ENCODE peak calls at places on chromosomes 4 and X, in five cellular contexts. One of them, this sample, is unnamed.

GRCh38 chrX:45758738-45759397 is 558.2 kb upstream of the DIPK2B start:
- DNase-seq in AG10803: peak
- DNase-seq in WTC11: no peak
- DNase-seq in lower lobe of right lung: no peak
- DNase-seq in NCI-H1092 treated with DMSO at 0.1 percent for 48 hours: no peak
- DNase-seq in this sample: peak

GRCh38 chrX:74232859-74233258 is 71.1 kb upstream of the ZCCHC13 start:
- DNase-seq in AG10803: peak
- DNase-seq in WTC11: no peak
- DNase-seq in lower lobe of right lung: no peak
- DNase-seq in NCI-H1092 treated with DMSO at 0.1 percent for 48 hours: no peak
- DNase-seq in this sample: no peak

GRCh38 chrX:153819398-153820083 is 10.8 kb downstream of the PDZD4 start:
- DNase-seq in AG10803: no peak
- DNase-seq in WTC11: no peak
- DNase-seq in lower lobe of right lung: no peak
- DNase-seq in NCI-H1092 treated with DMSO at 0.1 percent for 48 hours: peak
- DNase-seq in this sample: no peak

GRCh38 chr4:144557404-144557803 is 88.6 kb upstream of the HHIP start:
- DNase-seq in AG10803: no peak
- DNase-seq in WTC11: no peak
- DNase-seq in lower lobe of right lung: no peak
- DNase-seq in NCI-H1092 treated with DMSO at 0.1 percent for 48 hours: no peak
- DNase-seq in this sample: no peak

GRCh38 chr4:48692023-48692422 is 88.1 kb downstream of the FRYL start:
- DNase-seq in AG10803: no peak
- DNase-seq in WTC11: no peak
- DNase-seq in lower lobe of right lung: no peak
- DNase-seq in NCI-H1092 treated with DMSO at 0.1 percent for 48 hours: no peak
- DNase-seq in this sample: no peak

GRCh38 chr4:5137927-5138326 is 86.6 kb downstream of the STK32B start:
- DNase-seq in AG10803: peak
- DNase-seq in WTC11: no peak
- DNase-seq in lower lobe of right lung: no peak
- DNase-seq in NCI-H1092 treated with DMSO at 0.1 percent for 48 hours: no peak
- DNase-seq in this sample: no peak

GRCh38 chrX:13764765-13765164 is 30.2 kb downstream of the OFD1 start:
- DNase-seq in AG10803: no peak
- DNase-seq in WTC11: peak
- DNase-seq in lower lobe of right lung: no peak
- DNase-seq in NCI-H1092 treated with DMSO at 0.1 percent for 48 hours: peak
- DNase-seq in this sample: no peak

GRCh38 chr4:38949416-38950051 is 81.9 kb downstream of the FAM114A1 start:
- DNase-seq in AG10803: peak
- DNase-seq in WTC11: no peak
- DNase-seq in lower lobe of right lung: no peak
- DNase-seq in NCI-H1092 treated with DMSO at 0.1 percent for 48 hours: no peak
- DNase-seq in this sample: no peak

GRCh38 chrX:1614927-1615326 is at the start of gene ASMT:
- DNase-seq in AG10803: no peak
- DNase-seq in WTC11: peak
- DNase-seq in lower lobe of right lung: no peak
- DNase-seq in NCI-H1092 treated with DMSO at 0.1 percent for 48 hours: no peak
- DNase-seq in this sample: no peak

GRCh38 chr4:2364654-2365053 is 53.8 kb downstream of the ZFYVE28 start:
- DNase-seq in AG10803: peak
- DNase-seq in WTC11: no peak
- DNase-seq in lower lobe of right lung: peak
- DNase-seq in NCI-H1092 treated with DMSO at 0.1 percent for 48 hours: no peak
- DNase-seq in this sample: no peak

GRCh38 chr4:42995343-42995944 is 102.9 kb downstream of the GRXCR1 start:
- DNase-seq in AG10803: peak
- DNase-seq in WTC11: no peak
- DNase-seq in lower lobe of right lung: no peak
- DNase-seq in NCI-H1092 treated with DMSO at 0.1 percent for 48 hours: peak
- DNase-seq in this sample: no peak

GRCh38 chrX:108271397-108271787 is 166.8 kb downstream of the COL4A6 start:
- DNase-seq in AG10803: no peak
- DNase-seq in WTC11: no peak
- DNase-seq in lower lobe of right lung: no peak
- DNase-seq in NCI-H1092 treated with DMSO at 0.1 percent for 48 hours: peak
- DNase-seq in this sample: no peak

GRCh38 chr4:151658959-151659593 is 101.7 kb downstream of the GATB start:
- DNase-seq in AG10803: peak
- DNase-seq in WTC11: no peak
- DNase-seq in lower lobe of right lung: no peak
- DNase-seq in NCI-H1092 treated with DMSO at 0.1 percent for 48 hours: no peak
- DNase-seq in this sample: no peak

GRCh38 chrX:67619253-67619652 is 75.4 kb downstream of the AR start:
- DNase-seq in AG10803: peak
- DNase-seq in WTC11: no peak
- DNase-seq in lower lobe of right lung: no peak
- DNase-seq in NCI-H1092 treated with DMSO at 0.1 percent for 48 hours: no peak
- DNase-seq in this sample: no peak

GRCh38 chrX:21529771-21530170 is 128.4 kb downstream of the KLHL34 start:
- DNase-seq in AG10803: no peak
- DNase-seq in WTC11: no peak
- DNase-seq in lower lobe of right lung: no peak
- DNase-seq in NCI-H1092 treated with DMSO at 0.1 percent for 48 hours: no peak
- DNase-seq in this sample: no peak

GRCh38 chrX:141924293-141924692 is 20.6 kb downstream of the MAGEC1 start:
- DNase-seq in AG10803: no peak
- DNase-seq in WTC11: no peak
- DNase-seq in lower lobe of right lung: no peak
- DNase-seq in NCI-H1092 treated with DMSO at 0.1 percent for 48 hours: no peak
- DNase-seq in this sample: no peak

GRCh38 chr4:1231637-1232360 is 17.1 kb downstream of the CTBP1 start:
- DNase-seq in AG10803: peak
- DNase-seq in WTC11: no peak
- DNase-seq in lower lobe of right lung: no peak
- DNase-seq in NCI-H1092 treated with DMSO at 0.1 percent for 48 hours: no peak
- DNase-seq in this sample: no peak

This sample was measured in NK-92 treated with Interleukin-12 subunit alpha and Interleukin-12 subunit beta, amount 100 ng/mL, for 24 hours.